ENCODE peak calls at places on chromosome 11, in four cellular contexts. V, G, J and Z are unnamed samples.

GRCh38 chr11:128632151-128632791 is 44.9 kb upstream of the ETS1 start:
- DNase-seq in V (peak), G (peak), J (peak), Z (peak)

GRCh38 chr11:112961146-112961668 is at the start of gene NCAM1:
- DNase-seq in V (peak), G (peak), J (peak), Z (peak)

GRCh38 chr11:94424662-94425061 is 23.4 kb upstream of the GPR83 start:
- DNase-seq in V (no peak), G (no peak), J (no peak), Z (no peak)

GRCh38 chr11:102530558-102530957 is at the start of gene MMP7:
- DNase-seq in V (no peak), G (peak), J (no peak), Z (peak)

GRCh38 chr11:67045314-67045713 is 11.3 kb upstream of the RHOD start:
- DNase-seq in V (no peak), G (peak), J (no peak), Z (no peak)

GRCh38 chr11:102244681-102245409 is 72.4 kb upstream of the BIRC3 start:
- DNase-seq in V (no peak), G (peak), J (no peak), Z (peak)

GRCh38 chr11:114448749-114449484 is 9.7 kb downstream of the REXO2 start:
- DNase-seq in V (no peak), G (no peak), J (no peak), Z (no peak)

GRCh38 chr11:83159901-83160865 is 3.3 kb downstream of the PCF11 start:
- DNase-seq in V (no peak), G (peak), J (no peak), Z (peak)

GRCh38 chr11:7573558-7574296 is 59.9 kb downstream of the PPFIBP2 start:
- DNase-seq in V (peak), G (no peak), J (no peak), Z (no peak)

GRCh38 chr11:114228401-114229061 is 67.7 kb upstream of the NNMT start:
- DNase-seq in V (no peak), G (no peak), J (no peak), Z (no peak)

GRCh38 chr11:42802211-42802918 is 509.4 kb upstream of the API5 start:
- DNase-seq in V (no peak), G (no peak), J (no peak), Z (no peak)

GRCh38 chr11:62918531-62918930 is 2.6 kb downstream of the CHRM1 start:
- DNase-seq in V (no peak), G (no peak), J (no peak), Z (no peak)

GRCh38 chr11:17786824-17787525 is 52.4 kb downstream of the KCNC1 start:
- DNase-seq in V (peak), G (peak), J (peak), Z (peak)

GRCh38 chr11:75334976-75335375 is 16.5 kb downstream of the ARRB1 start:
- DNase-seq in V (no peak), G (no peak), J (peak), Z (no peak)

GRCh38 chr11:1827095-1827797 is 7.5 kb upstream of the SYT8 start:
- DNase-seq in V (no peak), G (peak), J (no peak), Z (peak)

GRCh38 chr11:3823303-3823702 is 14.9 kb downstream of the PGAP2 start:
- DNase-seq in V (no peak), G (peak), J (no peak), Z (no peak)

GRCh38 chr11:33620423-33621120 is 80.1 kb downstream of the C11orf91 start:
- DNase-seq in V (no peak), G (peak), J (no peak), Z (no peak)

DNA sequence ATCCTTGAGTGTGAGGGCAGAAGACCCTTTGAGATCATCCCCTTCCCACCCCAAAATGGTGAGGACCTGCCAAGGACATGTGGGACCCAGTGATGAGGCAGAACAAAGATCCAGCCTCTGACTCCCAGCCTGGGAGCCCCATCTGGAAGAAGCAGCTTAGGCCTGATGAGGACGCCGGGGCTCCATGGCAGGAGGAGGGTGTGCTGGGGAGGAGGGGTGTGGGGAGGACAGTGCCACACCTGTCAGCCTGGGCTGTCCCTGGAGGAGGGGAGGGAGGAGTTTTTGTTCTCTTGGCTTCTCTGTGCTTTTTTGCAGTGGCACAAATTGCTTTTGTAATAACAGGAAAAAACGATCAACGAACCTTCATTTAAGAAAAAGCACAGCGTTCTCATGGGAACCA is 44.4 kb upstream of the DAGLA start:
- DNase-seq in V (no peak), G (no peak), J (no peak), Z (no peak)
- TF ChIP-seq CTCF in V (no peak), G (no peak), J (no peak), Z (no peak)

GRCh38 chr11:64778473-64779298 is at the start of gene SF1:
- DNase-seq in V (peak), G (peak), J (peak), Z (peak)
- TF ChIP-seq CTCF in V (no peak), G (no peak), J (peak), Z (no peak)

DNA sequence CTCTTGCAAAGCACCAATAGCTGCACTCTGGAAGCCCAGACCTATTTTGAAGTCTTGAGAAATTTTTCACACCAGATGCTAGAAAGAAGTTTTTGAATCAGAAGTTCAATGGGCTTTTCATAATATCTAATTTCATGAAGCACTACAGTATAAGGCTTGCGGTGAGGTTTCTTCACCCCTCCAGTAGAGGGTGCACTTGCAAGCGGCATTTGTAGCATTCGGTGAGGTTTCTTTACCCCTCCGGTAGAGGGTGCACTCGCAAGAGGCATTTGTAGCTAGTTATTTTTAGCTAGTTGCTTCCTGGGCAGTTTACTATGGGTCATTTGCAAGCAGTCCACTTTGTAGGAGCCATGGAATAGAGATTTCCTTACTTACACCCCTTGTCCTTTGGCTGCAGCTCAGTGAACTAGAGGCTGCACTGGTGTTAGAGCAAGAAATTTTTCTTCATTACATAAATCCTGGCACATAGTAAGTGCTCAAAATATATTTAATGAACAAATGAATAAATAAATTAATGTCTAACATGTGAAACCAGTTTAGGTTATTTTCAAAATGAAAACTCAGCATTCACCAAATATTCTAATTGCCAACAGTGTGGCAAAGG is 7.8 kb upstream of the NOX4 start:
- DNase-seq in V (no peak), G (no peak), J (no peak), Z (peak)
- TF ChIP-seq CTCF in V (peak), G (peak), J (peak), Z (peak)

DNA sequence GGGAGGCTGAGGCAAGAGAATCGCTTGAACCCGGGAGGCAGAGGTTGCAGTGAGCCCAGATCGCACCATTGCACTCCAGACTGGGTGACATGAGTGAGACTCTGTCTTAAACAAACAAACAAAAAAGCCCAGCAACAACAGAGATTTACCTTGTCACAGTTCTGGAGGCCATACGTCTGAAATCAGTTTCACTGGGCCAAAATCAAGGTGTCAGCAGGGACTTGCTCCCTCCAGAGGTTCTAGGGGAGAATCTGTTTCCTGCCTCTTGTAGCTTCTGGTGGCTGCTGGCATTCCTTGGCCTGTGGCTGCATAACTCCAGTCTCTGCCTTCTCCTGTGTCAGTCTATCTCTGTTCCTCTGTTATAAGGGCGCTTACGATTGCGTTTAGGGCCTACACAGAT is 1.5 kb downstream of the DDX10 start:
- DNase-seq in V (no peak), G (no peak), J (no peak), Z (no peak)
- TF ChIP-seq CTCF in V (no peak), G (no peak), J (no peak), Z (no peak)

GRCh38 chr11:60763692-60764369 is 7.2 kb downstream of the MS4A15 start:
- DNase-seq in V (no peak), G (no peak), J (no peak), Z (no peak)

GRCh38 chr11:60765355-60765754 is 8.7 kb downstream of the MS4A15 start:
- DNase-seq in V (no peak), G (no peak), J (no peak), Z (no peak)

GRCh38 chr11:60761436-60762190 is 4.9 kb downstream of the MS4A15 start:
- DNase-seq in V (no peak), G (no peak), J (no peak), Z (no peak)

GRCh38 chr11:60764879-60765278 is 8.2 kb downstream of the MS4A15 start:
- DNase-seq in V (no peak), G (no peak), J (no peak), Z (no peak)

DNA sequence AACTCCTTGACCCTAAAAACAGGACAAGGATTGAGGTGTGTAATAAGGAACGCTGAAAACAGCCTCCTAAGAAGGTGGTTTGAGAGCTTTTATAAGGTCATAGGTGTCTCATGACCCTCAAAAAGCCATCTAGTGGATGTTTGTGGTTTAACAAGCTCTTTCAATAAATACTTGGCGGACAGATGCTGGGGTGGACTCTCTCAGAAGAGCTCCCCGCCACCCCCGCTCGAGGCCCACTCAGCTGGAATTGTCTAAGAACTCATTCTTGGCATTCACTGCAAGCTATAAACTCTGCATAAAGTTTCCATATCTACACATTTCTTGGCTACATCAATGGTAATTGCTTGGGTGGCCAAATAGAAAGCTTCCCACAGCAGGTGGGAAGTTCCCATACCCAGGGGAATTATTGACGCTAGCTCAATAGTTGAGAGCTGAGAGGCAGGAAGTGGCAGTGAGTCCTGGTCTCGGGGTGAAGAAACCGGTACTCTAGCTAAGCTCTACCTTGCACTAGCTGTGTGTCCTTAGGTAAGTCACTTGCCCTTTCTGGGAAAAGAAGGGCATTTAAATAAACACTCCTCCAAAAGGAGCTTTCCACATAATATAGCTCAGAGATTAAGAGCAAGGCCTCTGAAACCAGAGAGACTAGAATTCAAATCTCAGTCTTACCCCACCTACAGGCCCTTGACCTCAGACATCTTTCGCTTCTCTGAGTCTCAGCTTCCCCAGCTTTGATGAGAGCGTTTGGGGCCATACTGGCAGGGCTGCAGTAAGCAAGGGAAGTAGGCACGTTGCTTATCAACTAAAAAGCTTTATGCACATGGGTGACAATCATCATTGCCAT is 6.4 kb downstream of the MS4A15 start:
- DNase-seq in V (no peak), G (no peak), J (peak), Z (no peak)
- TF ChIP-seq CTCF in V (peak), G (peak), J (peak), Z (peak)

DNA sequence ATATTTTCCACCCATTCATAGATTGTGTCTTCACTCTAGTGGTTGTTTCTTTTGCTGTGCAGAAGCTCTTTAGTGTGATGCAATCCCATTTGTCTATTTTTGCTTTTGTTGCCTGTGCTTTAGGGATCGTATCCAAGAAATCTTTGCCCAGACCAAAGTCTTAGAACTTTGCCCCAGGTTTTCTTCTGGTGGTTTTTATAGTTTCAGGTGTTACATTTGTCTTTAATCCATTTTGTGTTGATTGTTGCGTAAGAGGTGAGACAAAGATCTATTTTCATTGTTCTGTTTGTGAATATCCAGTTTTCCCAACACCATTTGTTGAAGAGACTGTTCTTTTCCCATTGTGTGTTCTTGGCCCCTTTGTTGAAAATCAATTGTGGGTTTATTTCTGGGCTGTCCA is 6.4 kb downstream of the IL10RA start:
- DNase-seq in V (no peak), G (no peak), J (no peak), Z (no peak)
- TF ChIP-seq CTCF in V (no peak), G (no peak), J (no peak), Z (no peak)

GRCh38 chr11:12497431-12497830 is 120.1 kb downstream of the PARVA start:
- DNase-seq in V (no peak), G (no peak), J (no peak), Z (no peak)

GRCh38 chr11:12494699-12495098 is 117.3 kb downstream of the PARVA start:
- DNase-seq in V (no peak), G (no peak), J (no peak), Z (no peak)

GRCh38 chr11:12502041-12502440 is 124.7 kb downstream of the PARVA start:
- DNase-seq in V (no peak), G (no peak), J (no peak), Z (no peak)

GRCh38 chr11:12499071-12499470 is 121.7 kb downstream of the PARVA start:
- DNase-seq in V (no peak), G (no peak), J (no peak), Z (no peak)

DNA sequence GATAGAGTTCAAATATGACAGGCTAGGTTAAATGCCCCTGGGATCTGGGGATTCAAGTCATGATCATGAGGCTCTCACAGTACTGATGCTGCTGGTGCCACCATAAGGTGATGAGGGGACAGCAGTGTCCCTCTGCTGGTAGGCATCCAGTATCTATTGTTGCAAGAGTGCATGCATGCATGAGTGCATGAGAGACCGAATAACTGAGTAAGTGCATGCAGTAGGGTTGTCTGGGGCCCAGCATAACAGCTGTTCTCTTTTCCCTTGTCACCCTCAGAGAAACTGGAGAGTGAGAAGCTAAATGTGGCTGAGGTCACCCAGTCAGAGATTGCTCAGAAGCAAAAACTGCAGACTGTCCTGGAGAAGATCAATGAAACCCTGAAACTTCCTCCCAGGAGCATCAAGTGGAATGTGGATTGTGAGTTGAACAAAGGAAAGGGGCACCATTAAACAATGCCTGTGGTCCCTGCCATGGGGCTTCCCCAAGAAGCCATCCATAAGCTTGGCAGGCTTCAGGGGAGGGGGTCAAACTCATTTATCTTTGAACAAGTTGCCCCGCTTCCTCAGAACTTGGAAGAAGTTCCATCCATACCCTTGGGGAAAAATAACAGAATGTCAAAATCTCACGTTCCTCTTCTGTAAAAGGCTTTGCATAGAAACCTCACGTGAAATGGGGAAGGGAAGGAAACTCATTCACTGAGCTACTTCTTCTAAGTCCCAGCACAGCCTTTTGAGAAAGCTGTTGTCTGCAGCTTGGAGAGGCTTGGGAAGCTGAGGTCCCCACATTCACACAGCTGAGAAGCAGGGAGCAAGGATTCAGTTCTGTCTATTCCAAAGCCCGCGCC is 119.0 kb downstream of the PARVA start:
- DNase-seq in V (no peak), G (no peak), J (peak), Z (no peak)
- TF ChIP-seq CTCF in V (peak), G (peak), J (peak), Z (no peak)